ENCODE peak calls at places on chromosomes 12 and 14, in seven cellular contexts. V is pancreas; P is stimulated activated CD4-positive, alpha-beta T cell treated with anti-CD3 and anti-CD28 coated beads, TNF-alpha, amount 100 ng/mL, for 1 hour; O is activated effector memory CD4-positive, alpha-beta T cell treated with Interleukin-2 at 50 U/mL for 16 hours; Y is nephron progenitor cell; R is NAMALWA; T is GM03348. S is an unnamed sample.

GRCh38 chr12:24630446-24630845 is 318.5 kb downstream of the BCAT1 start:
- DNase-seq in P (no peak), O (no peak), Y (no peak), V (no peak), R (peak), T (no peak), S (peak)

GRCh38 chr12:109738209-109738608 is 24.6 kb downstream of the FAM222A start:
- DNase-seq in O (no peak), T (no peak), Y (peak), R (no peak), V (peak), P (no peak), S (peak)

GRCh38 chr14:50773632-50774541 is 57.1 kb downstream of the NIN start:
- DNase-seq in O (no peak), Y (peak), R (peak), V (peak), P (peak), T (peak), S (peak)

GRCh38 chr12:89827592-89827991 is 119.0 kb upstream of the ATP2B1 start:
- DNase-seq in O (no peak), R (no peak), V (no peak), T (no peak), P (no peak), Y (no peak), S (peak)

GRCh38 chr14:100261621-100262020 is 22.7 kb downstream of the YY1 start:
- DNase-seq in P (no peak), Y (no peak), V (no peak), R (no peak), T (no peak), O (no peak), S (no peak)

GRCh38 chr12:41014643-41015020 is 173.5 kb upstream of the PDZRN4 start:
- DNase-seq in T (no peak), Y (no peak), O (no peak), V (no peak), R (no peak), P (no peak), S (no peak)

GRCh38 chr14:99268776-99269510 is 3.1 kb downstream of the BCL11B start:
- DNase-seq in Y (no peak), V (no peak), R (no peak), P (no peak), O (no peak), T (no peak), S (no peak)

GRCh38 chr14:99395904-99396530 is 84.6 kb downstream of the SETD3 start:
- DNase-seq in P (no peak), O (peak), V (no peak), R (no peak), T (no peak), Y (no peak), S (no peak)

GRCh38 chr12:92107621-92108131 is 38.0 kb downstream of the BTG1 start:
- DNase-seq in V (no peak), Y (no peak), P (no peak), O (no peak), T (no peak), R (no peak), S (no peak)

GRCh38 chr12:65293735-65294134 is 15.3 kb downstream of the MSRB3 start:
- DNase-seq in V (no peak), R (no peak), T (no peak), P (no peak), Y (no peak), O (no peak), S (no peak)

GRCh38 chr14:24307575-24308341 is at the start of gene CIDEB:
- DNase-seq in R (peak), Y (peak), T (peak), V (peak), P (peak), O (peak), S (peak)

GRCh38 chr12:121132601-121133481 is at the start of gene P2RX7:
- DNase-seq in T (peak), O (peak), V (peak), R (peak), Y (peak), P (peak), S (no peak)

GRCh38 chr14:56207626-56208297 is 89.6 kb downstream of the PELI2 start:
- DNase-seq in Y (no peak), V (no peak), R (no peak), T (no peak), P (no peak), O (no peak), S (peak)

GRCh38 chr12:49415426-49416040 is 48.3 kb downstream of the SPATS2 start:
- DNase-seq in P (no peak), Y (no peak), T (no peak), O (no peak), R (no peak), V (no peak), S (no peak)

GRCh38 chr12:69544087-69544486 is 41.2 kb upstream of the CCT2 start:
- DNase-seq in R (no peak), Y (no peak), T (no peak), P (no peak), O (no peak), V (no peak), S (no peak)

GRCh38 chr12:114245555-114245954 is 160.4 kb downstream of the TBX5 start:
- DNase-seq in R (no peak), P (no peak), V (no peak), T (peak), Y (no peak), O (no peak), S (peak)

GRCh38 chr14:30251557-30252100 is 307.3 kb upstream of the G2E3 start:
- DNase-seq in Y (no peak), T (no peak), O (no peak), V (no peak), P (no peak), R (no peak), S (no peak)

GRCh38 chr14:100609331-100609870 is 22.2 kb upstream of the BEGAIN start:
- DNase-seq in V (peak), Y (no peak), O (no peak), R (no peak), P (no peak), T (no peak), S (no peak)

GRCh38 chr12:13277278-13277677 is 80.8 kb downstream of the EMP1 start:
- DNase-seq in T (no peak), V (no peak), R (no peak), P (no peak), Y (no peak), O (no peak), S (no peak)

GRCh38 chr12:99059824-99060526 is 414.9 kb downstream of the APAF1 start:
- DNase-seq in R (no peak), O (no peak), V (no peak), Y (peak), T (peak), P (no peak), S (no peak)

GRCh38 chr14:21070610-21071224 is 613 bp downstream of the ARHGEF40 start:
- DNase-seq in Y (peak), T (peak), P (no peak), O (no peak), V (peak), R (no peak), S (no peak)

GRCh38 chr12:43111608-43112007 is 440.4 kb downstream of the ADAMTS20 start:
- DNase-seq in R (no peak), P (no peak), V (no peak), Y (no peak), T (no peak), O (no peak), S (no peak)

GRCh38 chr12:51341259-51342007 is 5.0 kb downstream of the CELA1 start:
- DNase-seq in R (peak), P (peak), V (peak), T (peak), Y (peak), O (peak), S (peak)

GRCh38 chr12:109462868-109463692 is 14.0 kb downstream of the KCTD10 start:
- DNase-seq in O (no peak), P (no peak), R (no peak), T (peak), Y (peak), V (peak), S (peak)

GRCh38 chr12:24562761-24563392 is 386.0 kb downstream of the BCAT1 start:
- DNase-seq in V (peak), R (peak), P (no peak), O (no peak), T (peak), Y (peak), S (peak)

GRCh38 chr12:10722905-10723866 is at the start of gene YBX3:
- DNase-seq in T (peak), R (peak), P (peak), V (peak), Y (peak), O (no peak), S (peak)

GRCh38 chr14:31166271-31166561 is 41.4 kb downstream of the HECTD1 start:
- DNase-seq in Y (no peak), V (no peak), O (no peak), T (no peak), R (no peak), P (no peak), S (no peak)

GRCh38 chr12:123064885-123065619 is 84.6 kb downstream of the ARL6IP4 start:
- DNase-seq in Y (no peak), R (no peak), T (no peak), P (no peak), O (no peak), V (no peak), S (no peak)

GRCh38 chr14:20434701-20435453 is 1.1 kb downstream of the KLHL33 start:
- DNase-seq in V (no peak), P (no peak), R (no peak), O (no peak), Y (no peak), T (peak), S (no peak)

GRCh38 chr12:29711381-29711780 is 72.4 kb downstream of the TMTC1 start:
- DNase-seq in R (no peak), Y (no peak), O (no peak), T (no peak), V (no peak), P (no peak), S (no peak)

GRCh38 chr12:31524791-31525495 is 66.0 kb downstream of the DENND5B start:
- DNase-seq in R (peak), V (no peak), T (no peak), P (no peak), O (no peak), Y (no peak), S (no peak)

GRCh38 chr12:22670762-22671161 is 45.8 kb downstream of the ETNK1 start:
- DNase-seq in P (no peak), O (no peak), T (no peak), Y (no peak), V (no peak), R (peak), S (no peak)

GRCh38 chr12:47768323-47768811 is 4.7 kb upstream of the SLC48A1 start:
- DNase-seq in Y (no peak), P (no peak), R (no peak), T (peak), O (no peak), V (no peak), S (peak)

GRCh38 chr12:41521872-41522379 is 333.8 kb downstream of the PDZRN4 start:
- DNase-seq in P (no peak), O (no peak), R (peak), T (peak), V (no peak), Y (no peak), S (no peak)

GRCh38 chr14:71166434-71166833 is 259.2 kb downstream of the PCNX1 start:
- DNase-seq in O (no peak), R (peak), T (peak), V (no peak), Y (no peak), P (no peak), S (peak)

GRCh38 chr12:4580165-4580773 is 18.3 kb downstream of the DYRK4 start:
- DNase-seq in Y (no peak), T (no peak), V (no peak), R (no peak), O (no peak), P (no peak), S (no peak)

GRCh38 chr14:52703225-52703624 is 3.8 kb upstream of the PSMC6 start:
- DNase-seq in Y (no peak), V (no peak), T (peak), O (no peak), P (no peak), R (no peak), S (no peak)

GRCh38 chr14:91256661-91257060 is 12.2 kb upstream of the GPR68 start:
- DNase-seq in P (no peak), V (no peak), O (no peak), Y (no peak), T (no peak), R (no peak), S (no peak)

S was measured in Caco-2.